ENCODE peak calls at places on chromosomes 3 and 15, in five cellular contexts. O, I, X, Y and S are unnamed samples. For H3K36me3, the result is how much of the 10 kb centered on the place peaks cover.

GRCh38 chr3:39104961-39105686 is 2.3 kb downstream of the GORASP1 start:
- DNase-seq in Y (peak), I (no peak), O (peak), X (no peak), S (no peak)

GRCh38 chr3:135739755-135740154 is 225.8 kb upstream of the PPP2R3A start:
- DNase-seq in O (no peak), I (no peak), Y (no peak), X (peak), S (no peak)

GRCh38 chr3:119295816-119296484 is 1.8 kb downstream of the ARHGAP31 start:
- DNase-seq in O (no peak), Y (no peak), X (no peak), I (no peak), S (no peak)

GRCh38 chr3:37256447-37256846 is 82.1 kb upstream of the LRRFIP2 start:
- DNase-seq in I (no peak), Y (peak), X (peak), O (no peak), S (no peak)

GRCh38 chr3:188801393-188801792 is 370.4 kb upstream of the TPRG1 start:
- DNase-seq in O (no peak), X (no peak), I (no peak), Y (no peak), S (no peak)

GRCh38 chr3:136350132-136350531 is 100.0 kb downstream of the PCCB start:
- DNase-seq in Y (peak), O (no peak), I (no peak), X (no peak), S (no peak)

GRCh38 chr15:40108061-40108854 is 421 bp downstream of the BMF start:
- DNase-seq in I (peak), O (peak), Y (peak), X (peak), S (no peak)

GRCh38 chr3:129014148-129014547 is 13.0 kb downstream of the EFCC1 start:
- DNase-seq in Y (no peak), O (no peak), X (no peak), I (no peak), S (no peak)

GRCh38 chr3:111998661-111999641 is at the start of gene TAGLN3:
- DNase-seq in X (peak), I (peak), O (peak), Y (peak), S (no peak)

GRCh38 chr3:196400331-196400730 is 31.9 kb downstream of the UBXN7 start:
- DNase-seq in Y (no peak), X (no peak), I (no peak), O (no peak), S (no peak)

GRCh38 chr15:28936081-28936480 is 50.3 kb downstream of the APBA2 start:
- DNase-seq in O (no peak), I (no peak), Y (no peak), X (no peak), S (no peak)

GRCh38 chr3:129015388-129016105 is 14.4 kb downstream of the EFCC1 start:
- DNase-seq in Y (no peak), O (no peak), I (no peak), X (peak), S (no peak)

GRCh38 chr3:61250784-61251173 is 473 bp downstream of the FHIT start:
- DNase-seq in O (peak), I (no peak), Y (peak), X (peak), S (no peak)

GRCh38 chr3:194313642-194314430 is 37.3 kb downstream of the CPN2 start:
- DNase-seq in Y (peak), X (peak), I (no peak), O (no peak), S (no peak)

GRCh38 chr3:17905996-17906395 is 163.6 kb upstream of the TBC1D5 start:
- DNase-seq in I (no peak), O (peak), Y (no peak), X (peak), S (no peak)

GRCh38 chr3:64341355-64341754 is 116.1 kb upstream of the PRICKLE2 start:
- DNase-seq in O (peak), I (no peak), X (peak), Y (no peak), S (no peak)

GRCh38 chr3:156803949-156804741 is 22.0 kb upstream of the LEKR1 start:
- DNase-seq in O (no peak), I (no peak), X (peak), Y (no peak), S (no peak)

GRCh38 chr3:14141144-14141543 is 16.3 kb downstream of the TMEM43 start:
- DNase-seq in X (no peak), I (no peak), O (no peak), Y (no peak), S (no peak)

GRCh38 chr15:35381328-35381727 is 164.6 kb downstream of the DPH6 start:
- DNase-seq in Y (no peak), X (no peak), O (no peak), I (no peak), S (no peak)

GRCh38 chr3:47005212-47006144 is 26.0 kb downstream of the NBEAL2 start:
- DNase-seq in X (no peak), Y (no peak), O (no peak), I (no peak), S (no peak)

GRCh38 chr3:131338948-131339640 is 42.5 kb upstream of the NUDT16 start:
- DNase-seq in I (no peak), Y (no peak), X (no peak), O (no peak), S (no peak)

GRCh38 chr3:22632566-22632965 is 570.6 kb upstream of the UBE2E2 start:
- DNase-seq in O (no peak), X (no peak), Y (no peak), I (no peak), S (no peak)

GRCh38 chr15:45641374-45641778 is 6.5 kb downstream of the SQOR start:
- DNase-seq in Y (peak), X (no peak), I (peak), O (no peak), S (no peak)

GRCh38 chr15:23855947-23856346 is 168.8 kb upstream of the NDN start:
- DNase-seq in O (no peak), X (no peak), Y (no peak), I (no peak), S (no peak)

GRCh38 chr15:29143909-29144308 is 125.7 kb downstream of the NSMCE3 start:
- DNase-seq in O (no peak), Y (peak), I (no peak), X (no peak), S (no peak)

GRCh38 chr3:140552403-140552802 is 125.5 kb upstream of the TRIM42 start:
- DNase-seq in X (peak), Y (no peak), O (no peak), I (no peak), S (no peak)

GRCh38 chr15:43511012-43511885 is 6.2 kb upstream of the MAP1A start:
- DNase-seq in O (peak), Y (peak), X (peak), I (no peak), S (no peak)

GRCh38 chr3:41199866-41200668 is 762 bp downstream of the CTNNB1 start:
- DNase-seq in X (peak), Y (peak), I (no peak), O (peak), S (no peak)

GRCh38 chr15:69940441-69940785 is 157.3 kb downstream of the TLE3 start:
- DNase-seq in Y (no peak), O (no peak), X (no peak), I (no peak), S (no peak)

GRCh38 chr3:124266517-124266916 is 274.6 kb upstream of the ROPN1 start:
- DNase-seq in I (no peak), X (peak), O (peak), Y (peak), S (no peak)

GRCh38 chr3:31004025-31004678 is 109.7 kb upstream of the GADL1 start:
- DNase-seq in O (peak), Y (peak), I (no peak), X (no peak), S (no peak)

GRCh38 chr15:87671289-87671688 is 585.2 kb downstream of the NTRK3 start:
- DNase-seq in O (no peak), Y (no peak), X (no peak), I (no peak), S (no peak)

GRCh38 chr15:59268980-59269472 is 62.4 kb downstream of the LDHAL6B start:
- DNase-seq in O (no peak), X (no peak), Y (peak), I (no peak), S (no peak)

GRCh38 chr3:175392653-175393052 is 533.5 kb downstream of the NAALADL2 start:
- DNase-seq in X (no peak), I (no peak), Y (no peak), O (peak), S (no peak)

GRCh38 chr15:79192462-79193036 is 90.0 kb upstream of the ANKRD34C start:
- DNase-seq in O (peak), Y (no peak), I (no peak), X (no peak), S (no peak)

DNA sequence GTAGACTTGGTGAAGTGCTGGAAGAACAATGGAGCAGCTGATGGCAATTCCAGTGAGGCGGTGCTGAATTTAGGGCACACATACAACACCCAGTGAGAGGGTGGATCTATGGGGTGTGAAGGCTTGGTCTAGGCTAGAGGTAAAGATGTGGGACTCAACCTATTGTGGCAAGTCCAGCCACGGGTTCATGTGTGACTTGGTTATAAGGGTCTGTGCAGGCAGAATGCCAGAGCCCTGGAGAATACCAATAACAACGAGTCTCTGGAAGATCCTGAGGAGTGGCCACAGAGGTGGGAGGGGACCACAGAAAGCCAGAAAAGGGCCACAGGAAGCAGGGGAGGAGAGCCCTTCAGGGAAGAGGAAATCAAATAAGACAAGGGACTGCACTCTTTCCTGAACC is 55.0 kb downstream of the VGLL4 start:
- DNase-seq in Y (no peak), O (peak), I (no peak), X (no peak), S (no peak)
- H3K36me3 ChIP-seq in Y (under half), O (under half), I (under half), X (under half), S (under half)

DNA sequence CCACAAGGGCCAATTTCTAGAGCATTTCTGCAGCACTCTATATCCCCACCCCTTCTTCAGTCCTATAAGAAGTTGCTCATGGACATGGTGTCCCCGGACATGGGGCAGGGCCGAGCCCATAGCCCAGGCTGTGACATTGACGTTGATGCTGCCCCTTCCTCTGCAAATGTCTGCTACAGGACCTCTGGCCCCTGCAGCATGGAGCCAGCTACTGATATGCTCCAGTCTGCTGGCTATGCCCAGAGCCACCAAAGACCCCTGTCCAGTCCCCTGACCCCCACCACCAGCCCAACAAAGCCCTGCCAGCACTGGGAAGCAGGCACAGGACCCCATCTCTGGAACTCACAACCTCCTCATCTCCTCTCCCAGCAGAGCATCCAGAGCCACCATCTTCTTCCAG is 120.1 kb upstream of the SMAD3 start:
- DNase-seq in I (no peak), O (no peak), X (no peak), Y (no peak), S (no peak)
- H3K27ac ChIP-seq in I (no peak), O (no peak), X (no peak), Y (no peak), S (no peak)

GRCh38 chr3:52250122-52250521 is 4.6 kb downstream of the PPM1M start:
- DNase-seq in X (no peak), O (no peak), I (no peak), Y (no peak), S (no peak)
- H3K36me3 ChIP-seq in X (under half), O (under half), I (half or more), Y (under half), S (under half)

GRCh38 chr3:5011555-5012256 is 32.5 kb downstream of the BHLHE40 start:
- DNase-seq in O (no peak), I (no peak), Y (no peak), X (peak), S (no peak)
- H3K27ac ChIP-seq in O (no peak), I (no peak), Y (no peak), X (peak), S (no peak)